ENCODE peak calls at places on chromosomes 13 and 19, in eight cellular contexts. One of them, this sample, is unnamed.
A peak's percentile ranks its signal among the peaks of the same experiment; 100 is the strongest.

GRCh38 chr19:30305346-30306060 is 66.7 kb upstream of the ZNF536 start:
- DNase-seq in CD8-positive, alpha-beta memory T cell: no peak
- DNase-seq in A549: no peak
- DNase-seq in Panc1: no peak
- DNase-seq in prostate gland: no peak
- DNase-seq in gastrocnemius medialis: no peak
- DNase-seq in breast epithelium: no peak
- DNase-seq in tibial nerve: no peak
- DNase-seq in this sample: no peak

GRCh38 chr13:103884139-103884723 is 818.0 kb upstream of the SLC10A2 start:
- DNase-seq in CD8-positive, alpha-beta memory T cell: no peak
- DNase-seq in A549: no peak
- DNase-seq in Panc1: no peak
- DNase-seq in prostate gland: no peak
- DNase-seq in gastrocnemius medialis: no peak
- DNase-seq in breast epithelium: no peak
- DNase-seq in tibial nerve: no peak
- DNase-seq in this sample: no peak

GRCh38 chr19:46967578-46968018 is 52.0 kb upstream of the NPAS1 start:
- DNase-seq in CD8-positive, alpha-beta memory T cell: peak; percentile 11
- DNase-seq in A549: no peak
- DNase-seq in Panc1: no peak
- DNase-seq in prostate gland: peak; percentile 75
- DNase-seq in gastrocnemius medialis: peak; percentile 90
- DNase-seq in breast epithelium: no peak
- DNase-seq in tibial nerve: no peak
- DNase-seq in this sample: no peak

GRCh38 chr19:9070066-9070465 is 16.8 kb upstream of the OR1M1 start:
- DNase-seq in CD8-positive, alpha-beta memory T cell: no peak
- DNase-seq in A549: no peak
- DNase-seq in Panc1: no peak
- DNase-seq in prostate gland: no peak
- DNase-seq in gastrocnemius medialis: no peak
- DNase-seq in breast epithelium: no peak
- DNase-seq in tibial nerve: no peak
- DNase-seq in this sample: no peak

GRCh38 chr13:52838433-52839107 is 9.9 kb downstream of the PCDH8 start:
- DNase-seq in CD8-positive, alpha-beta memory T cell: no peak
- DNase-seq in A549: no peak
- DNase-seq in Panc1: no peak
- DNase-seq in prostate gland: no peak
- DNase-seq in gastrocnemius medialis: no peak
- DNase-seq in breast epithelium: no peak
- DNase-seq in tibial nerve: no peak
- DNase-seq in this sample: no peak

GRCh38 chr19:18495204-18495911 is 26.5 kb downstream of the ELL start:
- DNase-seq in CD8-positive, alpha-beta memory T cell: peak; percentile 31
- DNase-seq in A549: no peak
- DNase-seq in Panc1: no peak
- DNase-seq in prostate gland: no peak
- DNase-seq in gastrocnemius medialis: no peak
- DNase-seq in breast epithelium: no peak
- DNase-seq in tibial nerve: no peak
- DNase-seq in this sample: no peak

GRCh38 chr19:15107056-15108010 is at the start of gene SYDE1:
- DNase-seq in CD8-positive, alpha-beta memory T cell: no peak
- DNase-seq in A549: no peak
- DNase-seq in Panc1: no peak
- DNase-seq in prostate gland: no peak
- DNase-seq in gastrocnemius medialis: no peak
- DNase-seq in breast epithelium: no peak
- DNase-seq in tibial nerve: no peak
- DNase-seq in this sample: no peak

GRCh38 chr19:13027031-13027430 is 31.8 kb downstream of the NFIX start:
- DNase-seq in CD8-positive, alpha-beta memory T cell: no peak
- DNase-seq in A549: no peak
- DNase-seq in Panc1: no peak
- DNase-seq in prostate gland: no peak
- DNase-seq in gastrocnemius medialis: peak; percentile 27
- DNase-seq in breast epithelium: no peak
- DNase-seq in tibial nerve: no peak
- DNase-seq in this sample: no peak

GRCh38 chr19:38043649-38044144 is 136.7 kb downstream of the SIPA1L3 start:
- DNase-seq in CD8-positive, alpha-beta memory T cell: no peak
- DNase-seq in A549: no peak
- DNase-seq in Panc1: no peak
- DNase-seq in prostate gland: no peak
- DNase-seq in gastrocnemius medialis: no peak
- DNase-seq in breast epithelium: no peak
- DNase-seq in tibial nerve: no peak
- DNase-seq in this sample: no peak

GRCh38 chr19:17605117-17605516 is 49.7 kb downstream of the COLGALT1 start:
- DNase-seq in CD8-positive, alpha-beta memory T cell: no peak
- DNase-seq in A549: no peak
- DNase-seq in Panc1: no peak
- DNase-seq in prostate gland: no peak
- DNase-seq in gastrocnemius medialis: no peak
- DNase-seq in breast epithelium: no peak
- DNase-seq in tibial nerve: no peak
- DNase-seq in this sample: no peak

GRCh38 chr19:57512845-57513244 is 13.1 kb downstream of the ZNF773 start:
- DNase-seq in CD8-positive, alpha-beta memory T cell: no peak
- DNase-seq in A549: no peak
- DNase-seq in Panc1: no peak
- DNase-seq in prostate gland: no peak
- DNase-seq in gastrocnemius medialis: no peak
- DNase-seq in breast epithelium: no peak
- DNase-seq in tibial nerve: no peak
- DNase-seq in this sample: no peak

GRCh38 chr19:1847684-1848398 is 442 bp downstream of the REXO1 start:
- DNase-seq in CD8-positive, alpha-beta memory T cell: peak; percentile 26
- DNase-seq in A549: no peak
- DNase-seq in Panc1: no peak
- DNase-seq in prostate gland: no peak
- DNase-seq in gastrocnemius medialis: no peak
- DNase-seq in breast epithelium: no peak
- DNase-seq in tibial nerve: no peak
- DNase-seq in this sample: no peak

GRCh38 chr19:54967611-54968010 is 1.4 kb downstream of the NLRP2 start:
- DNase-seq in CD8-positive, alpha-beta memory T cell: no peak
- DNase-seq in A549: no peak
- DNase-seq in Panc1: no peak
- DNase-seq in prostate gland: no peak
- DNase-seq in gastrocnemius medialis: no peak
- DNase-seq in breast epithelium: no peak
- DNase-seq in tibial nerve: no peak
- DNase-seq in this sample: no peak

GRCh38 chr13:29502391-29503008 is 93.0 kb downstream of the SLC7A1 start:
- DNase-seq in CD8-positive, alpha-beta memory T cell: no peak
- DNase-seq in A549: no peak
- DNase-seq in Panc1: no peak
- DNase-seq in prostate gland: no peak
- DNase-seq in gastrocnemius medialis: no peak
- DNase-seq in breast epithelium: no peak
- DNase-seq in tibial nerve: no peak
- DNase-seq in this sample: no peak

GRCh38 chr13:29504691-29505090 is 90.8 kb downstream of the SLC7A1 start:
- DNase-seq in CD8-positive, alpha-beta memory T cell: no peak
- DNase-seq in A549: no peak
- DNase-seq in Panc1: no peak
- DNase-seq in prostate gland: no peak
- DNase-seq in gastrocnemius medialis: no peak
- DNase-seq in breast epithelium: no peak
- DNase-seq in tibial nerve: no peak
- DNase-seq in this sample: no peak

GRCh38 chr13:29505511-29505910 is 90.0 kb downstream of the SLC7A1 start:
- DNase-seq in CD8-positive, alpha-beta memory T cell: no peak
- DNase-seq in A549: no peak
- DNase-seq in Panc1: no peak
- DNase-seq in prostate gland: no peak
- DNase-seq in gastrocnemius medialis: no peak
- DNase-seq in breast epithelium: no peak
- DNase-seq in tibial nerve: no peak
- DNase-seq in this sample: no peak

GRCh38 chr13:29501674-29502073 is 93.8 kb downstream of the SLC7A1 start:
- DNase-seq in CD8-positive, alpha-beta memory T cell: no peak
- DNase-seq in A549: no peak
- DNase-seq in Panc1: no peak
- DNase-seq in prostate gland: no peak
- DNase-seq in gastrocnemius medialis: no peak
- DNase-seq in breast epithelium: no peak
- DNase-seq in tibial nerve: no peak
- DNase-seq in this sample: no peak

DNA sequence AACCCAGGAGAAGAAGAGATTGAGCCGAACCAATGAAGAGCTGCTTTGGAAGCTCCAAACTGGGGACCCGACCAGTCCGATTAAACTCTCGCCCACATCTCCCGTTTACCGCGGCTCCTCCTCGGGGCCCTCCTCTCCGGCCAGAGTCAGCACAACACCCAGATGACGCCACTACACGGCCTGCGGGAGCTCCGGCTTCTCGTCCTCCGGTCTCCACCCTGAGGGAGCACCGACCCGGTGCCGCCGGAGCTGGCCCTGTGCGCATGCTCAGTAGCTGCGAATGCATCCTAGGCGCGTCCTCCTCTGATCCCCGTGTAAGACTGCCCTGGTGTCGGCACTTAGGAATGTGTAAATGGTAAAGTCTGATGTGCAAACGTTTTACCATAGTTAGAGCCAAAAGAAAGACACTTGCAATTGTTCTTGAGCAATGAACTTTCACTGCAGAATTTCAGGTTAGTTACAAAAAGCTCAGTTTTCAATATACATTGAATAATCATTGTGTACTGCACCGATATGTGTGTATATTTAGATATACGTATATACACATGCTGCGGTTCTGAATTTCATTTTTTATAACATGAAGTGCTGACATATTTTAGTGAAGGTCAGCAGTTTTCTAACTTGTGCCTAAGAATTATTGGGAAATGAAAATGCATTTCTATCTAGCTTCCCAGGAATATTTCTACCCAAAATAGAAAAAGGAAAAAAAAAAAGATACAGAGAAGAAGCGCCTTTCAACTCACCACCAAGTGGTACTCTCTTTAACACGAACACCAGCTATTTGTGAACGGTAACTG is 92.2 kb downstream of the SLC7A1 start:
- DNase-seq in CD8-positive, alpha-beta memory T cell: no peak
- DNase-seq in A549: no peak
- DNase-seq in Panc1: no peak
- DNase-seq in prostate gland: no peak
- DNase-seq in gastrocnemius medialis: no peak
- DNase-seq in breast epithelium: no peak
- DNase-seq in tibial nerve: no peak
- DNase-seq in this sample: no peak
- H3K4me3 ChIP-seq in CD8-positive, alpha-beta memory T cell: no peak overlapping the region
- H3K4me3 ChIP-seq in A549: no peak overlapping the region
- H3K4me3 ChIP-seq in Panc1: no peak overlapping the region
- H3K4me3 ChIP-seq in prostate gland: no peak overlapping the region
- H3K4me3 ChIP-seq in gastrocnemius medialis: peak overlapping the region; percentile 6
- H3K4me3 ChIP-seq in breast epithelium: peak overlapping the region; percentile 50
- H3K4me3 ChIP-seq in tibial nerve: no peak overlapping the region
- H3K4me3 ChIP-seq in this sample: no peak overlapping the region

GRCh38 chr19:4097501-4097900 is 26.4 kb downstream of the MAP2K2 start:
- DNase-seq in CD8-positive, alpha-beta memory T cell: no peak
- DNase-seq in A549: no peak
- DNase-seq in Panc1: no peak
- DNase-seq in prostate gland: no peak
- DNase-seq in gastrocnemius medialis: peak; percentile 44
- DNase-seq in breast epithelium: no peak
- DNase-seq in tibial nerve: peak; percentile 38
- DNase-seq in this sample: no peak

GRCh38 chr19:4100647-4101495 is 23.1 kb downstream of the MAP2K2 start:
- DNase-seq in CD8-positive, alpha-beta memory T cell: no peak
- DNase-seq in A549: no peak
- DNase-seq in Panc1: no peak
- DNase-seq in prostate gland: no peak
- DNase-seq in gastrocnemius medialis: no peak
- DNase-seq in breast epithelium: no peak
- DNase-seq in tibial nerve: no peak
- DNase-seq in this sample: no peak

GRCh38 chr19:4099054-4099764 is 24.7 kb downstream of the MAP2K2 start:
- DNase-seq in CD8-positive, alpha-beta memory T cell: no peak
- DNase-seq in A549: no peak
- DNase-seq in Panc1: no peak
- DNase-seq in prostate gland: no peak
- DNase-seq in gastrocnemius medialis: no peak
- DNase-seq in breast epithelium: no peak
- DNase-seq in tibial nerve: no peak
- DNase-seq in this sample: no peak

GRCh38 chr19:4096049-4096892 is 27.7 kb downstream of the MAP2K2 start:
- DNase-seq in CD8-positive, alpha-beta memory T cell: no peak
- DNase-seq in A549: no peak
- DNase-seq in Panc1: no peak
- DNase-seq in prostate gland: no peak
- DNase-seq in gastrocnemius medialis: no peak
- DNase-seq in breast epithelium: no peak
- DNase-seq in tibial nerve: no peak
- DNase-seq in this sample: no peak

DNA sequence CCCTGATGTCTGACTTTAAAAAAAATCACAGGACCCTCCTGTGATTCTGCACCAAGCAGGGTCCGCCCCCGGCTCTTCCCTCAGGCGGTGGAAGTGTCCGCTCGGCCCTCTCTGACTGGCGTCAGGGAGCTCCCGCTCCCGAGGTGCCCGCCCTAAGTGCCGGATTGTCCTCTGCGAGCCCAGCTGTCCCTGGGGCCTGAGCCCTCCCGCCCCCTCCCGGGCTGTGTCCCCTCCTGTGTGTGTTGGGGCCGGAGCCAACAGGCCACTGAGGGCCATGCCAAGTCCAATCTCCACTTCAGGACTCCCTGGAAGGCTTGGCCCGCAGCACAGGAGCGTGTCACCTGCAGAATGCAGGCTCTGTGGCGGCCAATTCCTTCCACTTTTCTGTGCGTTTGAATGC is 25.4 kb downstream of the MAP2K2 start:
- DNase-seq in CD8-positive, alpha-beta memory T cell: no peak
- DNase-seq in A549: no peak
- DNase-seq in Panc1: no peak
- DNase-seq in prostate gland: no peak
- DNase-seq in gastrocnemius medialis: peak; percentile 76
- DNase-seq in breast epithelium: no peak
- DNase-seq in tibial nerve: no peak
- DNase-seq in this sample: no peak
- H3K4me1 ChIP-seq in CD8-positive, alpha-beta memory T cell: peaks cover 4% of the 10 kb centered on the region
- H3K4me1 ChIP-seq in A549: no peaks in the 10 kb centered on the region
- H3K4me1 ChIP-seq in Panc1: no peaks in the 10 kb centered on the region
- H3K4me1 ChIP-seq in prostate gland: no peaks in the 10 kb centered on the region
- H3K4me1 ChIP-seq in gastrocnemius medialis: peaks cover 15% of the 10 kb centered on the region
- H3K4me1 ChIP-seq in breast epithelium: no peaks in the 10 kb centered on the region
- H3K4me1 ChIP-seq in tibial nerve: peaks cover 13% of the 10 kb centered on the region
- H3K4me1 ChIP-seq in this sample: no peaks in the 10 kb centered on the region

GRCh38 chr19:44666852-44667251 is 4.4 kb upstream of the CEACAM19 start:
- DNase-seq in CD8-positive, alpha-beta memory T cell: no peak
- DNase-seq in A549: no peak
- DNase-seq in Panc1: no peak
- DNase-seq in prostate gland: no peak
- DNase-seq in gastrocnemius medialis: no peak
- DNase-seq in breast epithelium: no peak
- DNase-seq in tibial nerve: no peak
- DNase-seq in this sample: no peak
- H3K27ac ChIP-seq in CD8-positive, alpha-beta memory T cell: no peak overlapping the region
- H3K27ac ChIP-seq in A549: peak overlapping the region; percentile 15
- H3K27ac ChIP-seq in Panc1: no peak overlapping the region
- H3K27ac ChIP-seq in prostate gland: no peak overlapping the region
- H3K27ac ChIP-seq in gastrocnemius medialis: no peak overlapping the region
- H3K27ac ChIP-seq in breast epithelium: no peak overlapping the region
- H3K27ac ChIP-seq in tibial nerve: no peak overlapping the region
- H3K27ac ChIP-seq in this sample: no peak overlapping the region

GRCh38 chr13:111210488-111210887 is 95.4 kb downstream of the ARHGEF7 start:
- DNase-seq in CD8-positive, alpha-beta memory T cell: no peak
- DNase-seq in A549: no peak
- DNase-seq in Panc1: no peak
- DNase-seq in prostate gland: no peak
- DNase-seq in gastrocnemius medialis: peak; percentile 42
- DNase-seq in breast epithelium: no peak
- DNase-seq in tibial nerve: no peak
- DNase-seq in this sample: no peak
- H3K4me3 ChIP-seq in CD8-positive, alpha-beta memory T cell: no peak overlapping the region
- H3K4me3 ChIP-seq in A549: no peak overlapping the region
- H3K4me3 ChIP-seq in Panc1: no peak overlapping the region
- H3K4me3 ChIP-seq in prostate gland: no peak overlapping the region
- H3K4me3 ChIP-seq in gastrocnemius medialis: no peak overlapping the region
- H3K4me3 ChIP-seq in breast epithelium: peak overlapping the region; percentile 10
- H3K4me3 ChIP-seq in tibial nerve: peak overlapping the region; percentile 19
- H3K4me3 ChIP-seq in this sample: no peak overlapping the region

This sample was measured in effector memory CD4-positive, alpha-beta T cell.